ENCODE peak calls at places on chromosomes 6 and 20, in eight cellular contexts. C, N, I, S, Q, P, K and L are unnamed samples. For H3K36me3 and H3K4me1, the result is how much of the 10 kb centered on the place peaks cover.

GRCh38 chr6:142729618-142730017 is 215.4 kb downstream of the HIVEP2 start:
- DNase-seq in S (no peak), I (no peak), K (no peak), C (no peak), P (no peak), N (no peak), Q (no peak), L (no peak)

GRCh38 chr20:3409417-3409816 is 1.9 kb upstream of the DNAAF9 start:
- DNase-seq in S (no peak), Q (no peak), I (no peak), C (no peak), N (no peak), P (no peak), K (no peak), L (no peak)

GRCh38 chr6:104771258-104771832 is 88.4 kb downstream of the HACE1 start:
- DNase-seq in S (peak), N (no peak), I (peak), C (no peak), P (peak), K (no peak), Q (no peak), L (no peak)

GRCh38 chr6:1941534-1941933 is 303.9 kb downstream of the GMDS start:
- DNase-seq in S (no peak), N (no peak), K (no peak), P (no peak), I (no peak), Q (no peak), C (no peak), L (no peak)

GRCh38 chr6:144190593-144190992 is 40.3 kb downstream of the STX11 start:
- DNase-seq in N (no peak), S (peak), Q (peak), I (no peak), P (no peak), K (no peak), C (no peak), L (no peak)

GRCh38 chr6:159966339-159966738 is 2.5 kb upstream of the IGF2R start:
- DNase-seq in P (no peak), N (no peak), S (peak), K (no peak), C (no peak), I (no peak), Q (no peak), L (no peak)

GRCh38 chr6:35173068-35174042 is 32.2 kb upstream of the TCP11 start:
- DNase-seq in K (no peak), Q (no peak), I (no peak), C (no peak), S (no peak), P (peak), N (no peak), L (no peak)

GRCh38 chr6:13846841-13847240 is 32.5 kb upstream of the MCUR1 start:
- DNase-seq in P (peak), Q (no peak), S (no peak), K (peak), C (no peak), N (no peak), I (peak), L (peak)

GRCh38 chr20:62068997-62069396 is 3.3 kb upstream of the TAF4 start:
- DNase-seq in P (no peak), I (peak), C (no peak), S (no peak), N (no peak), Q (no peak), K (no peak), L (no peak)

GRCh38 chr6:134117409-134117808 is 65.0 kb upstream of the SLC2A12 start:
- DNase-seq in C (no peak), K (no peak), N (no peak), I (no peak), P (no peak), S (no peak), Q (no peak), L (no peak)

GRCh38 chr6:53752856-53753255 is 41.9 kb upstream of the LRRC1 start:
- DNase-seq in S (peak), K (no peak), P (no peak), N (no peak), Q (no peak), I (no peak), C (no peak), L (no peak)

GRCh38 chr20:38404016-38404415 is 31.1 kb downstream of the SNHG17 start:
- DNase-seq in I (no peak), C (no peak), P (no peak), Q (no peak), K (no peak), S (no peak), N (no peak), L (no peak)

GRCh38 chr20:21767739-21768223 is 62.3 kb downstream of the PAX1 start:
- DNase-seq in S (no peak), P (peak), Q (no peak), I (peak), C (no peak), N (no peak), K (peak), L (peak)

GRCh38 chr20:48471176-48471575 is 356.6 kb downstream of the PREX1 start:
- DNase-seq in Q (no peak), K (no peak), I (no peak), S (no peak), C (no peak), P (no peak), N (no peak), L (no peak)

GRCh38 chr6:154604120-154604519 is 93.6 kb upstream of the CNKSR3 start:
- DNase-seq in S (no peak), C (no peak), Q (no peak), P (peak), I (peak), K (no peak), N (no peak), L (no peak)

GRCh38 chr6:7050911-7051779 is 56.6 kb upstream of the RREB1 start:
- DNase-seq in C (peak), S (peak), I (peak), N (peak), K (no peak), Q (peak), P (peak), L (peak)

GRCh38 chr6:159762681-159763293 is 942 bp downstream of the ACAT2 start:
- DNase-seq in K (no peak), P (peak), I (peak), C (no peak), S (no peak), N (peak), Q (peak), L (no peak)

GRCh38 chr20:4787069-4787468 is 65.4 kb downstream of the PRND start:
- DNase-seq in N (no peak), I (no peak), P (no peak), K (no peak), S (peak), Q (peak), C (no peak), L (no peak)

GRCh38 chr6:152225231-152225934 is 411.8 kb downstream of the SYNE1 start:
- DNase-seq in Q (no peak), I (no peak), S (peak), K (no peak), P (no peak), C (no peak), N (no peak), L (no peak)

GRCh38 chr6:152220785-152221184 is 413.3 kb downstream of the ESR1 start:
- DNase-seq in N (no peak), I (no peak), Q (no peak), S (peak), P (no peak), C (no peak), K (no peak), L (no peak)

GRCh38 chr6:152223622-152224021 is 413.5 kb downstream of the SYNE1 start:
- DNase-seq in I (no peak), P (no peak), N (no peak), K (no peak), S (no peak), Q (no peak), C (no peak), L (no peak)

GRCh38 chr6:152218887-152219286 is 411.4 kb downstream of the ESR1 start:
- DNase-seq in C (no peak), Q (no peak), N (no peak), S (no peak), K (no peak), I (no peak), P (no peak), L (no peak)

DNA sequence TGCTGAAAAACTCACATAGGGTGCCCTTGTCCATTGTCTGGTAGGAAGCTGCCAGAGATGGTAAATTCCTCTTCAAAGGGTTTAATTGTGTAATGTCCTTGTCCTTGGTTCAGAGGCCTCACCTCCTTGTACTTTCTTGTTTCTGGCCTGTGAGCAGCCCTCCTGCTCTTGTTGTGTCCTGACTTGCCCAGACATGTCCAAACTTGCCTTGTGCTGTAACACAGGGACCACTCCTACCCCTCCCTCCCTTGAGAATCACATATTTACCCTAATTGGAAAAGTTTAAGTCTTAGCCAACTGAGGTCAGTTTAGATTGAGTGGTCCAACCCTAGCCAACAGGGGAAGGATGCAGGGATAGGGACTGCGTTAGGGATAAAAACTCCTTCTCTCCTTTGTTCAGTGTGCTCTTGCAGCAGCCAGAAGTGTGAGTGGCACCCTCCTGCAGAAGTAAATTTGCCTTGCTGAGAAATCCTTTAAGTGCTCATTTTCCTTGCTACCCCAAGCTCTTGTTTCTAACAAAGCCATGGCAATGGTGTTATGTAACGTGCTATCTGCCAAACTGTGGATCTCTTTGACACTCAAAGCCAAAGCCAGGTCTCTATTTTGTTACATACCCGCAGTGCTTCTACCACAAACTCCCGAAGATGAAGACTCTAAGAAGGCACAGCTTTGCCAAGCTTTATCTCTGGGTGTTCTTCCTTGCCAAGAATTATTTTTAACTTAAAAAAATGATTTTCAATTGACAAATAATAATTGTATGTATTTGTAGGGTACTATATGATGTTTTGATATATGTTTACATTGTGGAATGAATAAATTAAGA is 414.5 kb downstream of the ESR1 start:
- DNase-seq in Q (no peak), S (no peak), K (no peak), N (no peak), P (no peak), C (no peak), I (no peak), L (no peak)
- H3K36me3 ChIP-seq in Q (under half), S (under half), K (under half), N (under half), P (under half), C (half or more), I (under half), L (under half)

DNA sequence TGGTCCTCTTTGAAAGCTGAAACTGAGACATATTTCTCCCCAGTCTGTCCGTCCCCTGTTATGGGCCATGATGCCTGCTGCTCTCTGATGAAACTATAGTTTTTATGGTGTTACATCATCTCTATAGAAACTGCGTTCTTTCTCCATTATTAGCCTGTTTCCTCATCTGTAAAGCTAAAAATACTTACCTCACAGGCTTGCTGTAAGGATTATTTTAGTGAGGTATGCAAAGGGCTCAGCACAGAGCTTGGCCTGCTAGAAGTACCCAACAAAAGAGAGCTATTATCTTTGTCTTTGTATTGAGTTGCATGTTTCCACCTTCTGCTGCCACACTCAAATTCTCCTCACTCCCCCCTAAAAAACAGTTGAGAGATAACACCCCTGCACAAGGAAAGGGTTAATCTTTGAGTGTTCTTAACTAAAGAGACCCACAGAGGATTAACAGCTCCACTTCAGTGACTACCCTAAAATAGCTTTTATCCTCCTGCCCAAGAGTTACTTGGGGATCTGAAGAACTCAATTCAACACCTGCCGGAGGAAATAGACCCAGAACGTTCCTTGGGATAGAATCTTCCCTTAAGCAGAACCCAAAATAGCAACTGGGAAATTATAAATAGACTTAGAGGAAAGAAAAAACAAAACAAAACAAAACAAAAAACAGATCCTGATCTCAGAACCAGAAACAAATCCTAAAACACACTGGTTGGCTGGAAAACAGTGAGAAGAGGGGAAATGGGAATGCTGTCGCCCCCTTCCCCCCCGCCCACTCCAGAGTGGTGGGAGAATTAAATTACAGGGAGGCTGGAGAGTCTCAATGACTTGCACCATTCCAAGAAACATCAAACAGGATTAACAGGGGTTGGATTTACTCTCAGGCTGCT is 1.8 kb downstream of the PLAGL2 start:
- DNase-seq in Q (no peak), I (no peak), P (no peak), K (no peak), S (peak), N (no peak), C (no peak), L (no peak)
- H3K4me1 ChIP-seq in Q (under half), I (under half), P (under half), K (under half), S (under half), N (half or more), C (under half), L (under half)

DNA sequence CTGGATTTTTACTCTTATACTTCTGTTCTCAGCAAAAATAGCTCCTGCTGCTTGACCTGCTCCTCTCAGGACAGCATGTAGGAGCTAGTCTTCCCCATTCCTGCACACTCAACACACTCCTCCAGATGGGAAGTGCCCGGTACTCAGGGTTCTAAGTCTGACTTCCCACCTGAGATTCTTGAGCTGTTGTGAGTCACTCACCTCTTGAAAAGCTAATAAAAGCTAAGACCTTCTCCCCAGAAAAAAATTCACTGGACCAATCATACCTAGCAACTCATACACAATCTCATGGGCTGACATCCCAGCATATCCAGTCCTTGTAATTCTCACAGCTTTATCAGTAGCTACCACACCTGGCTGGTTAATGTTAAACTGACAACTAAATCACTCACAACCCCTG is 53.5 kb downstream of the TRPC4AP start:
- DNase-seq in I (no peak), K (no peak), S (no peak), P (no peak), Q (no peak), N (no peak), C (no peak), L (peak)
- H3K36me3 ChIP-seq in I (under half), K (half or more), S (under half), P (under half), Q (under half), N (under half), C (half or more), L (under half)

GRCh38 chr20:49663112-49663511 is 50.6 kb downstream of the B4GALT5 start:
- DNase-seq in I (no peak), K (no peak), N (no peak), S (no peak), P (no peak), Q (no peak), C (no peak), L (no peak)

GRCh38 chr20:49660912-49661311 is 52.8 kb downstream of the B4GALT5 start:
- DNase-seq in I (no peak), S (no peak), C (no peak), Q (no peak), K (no peak), P (no peak), N (no peak), L (no peak)

GRCh38 chr20:49659096-49659495 is 54.6 kb downstream of the B4GALT5 start:
- DNase-seq in N (no peak), I (no peak), S (no peak), C (no peak), P (no peak), Q (no peak), K (no peak), L (no peak)

GRCh38 chr20:49664914-49665313 is 48.8 kb downstream of the B4GALT5 start:
- DNase-seq in S (no peak), N (no peak), K (no peak), I (no peak), P (no peak), Q (no peak), C (no peak), L (no peak)

DNA sequence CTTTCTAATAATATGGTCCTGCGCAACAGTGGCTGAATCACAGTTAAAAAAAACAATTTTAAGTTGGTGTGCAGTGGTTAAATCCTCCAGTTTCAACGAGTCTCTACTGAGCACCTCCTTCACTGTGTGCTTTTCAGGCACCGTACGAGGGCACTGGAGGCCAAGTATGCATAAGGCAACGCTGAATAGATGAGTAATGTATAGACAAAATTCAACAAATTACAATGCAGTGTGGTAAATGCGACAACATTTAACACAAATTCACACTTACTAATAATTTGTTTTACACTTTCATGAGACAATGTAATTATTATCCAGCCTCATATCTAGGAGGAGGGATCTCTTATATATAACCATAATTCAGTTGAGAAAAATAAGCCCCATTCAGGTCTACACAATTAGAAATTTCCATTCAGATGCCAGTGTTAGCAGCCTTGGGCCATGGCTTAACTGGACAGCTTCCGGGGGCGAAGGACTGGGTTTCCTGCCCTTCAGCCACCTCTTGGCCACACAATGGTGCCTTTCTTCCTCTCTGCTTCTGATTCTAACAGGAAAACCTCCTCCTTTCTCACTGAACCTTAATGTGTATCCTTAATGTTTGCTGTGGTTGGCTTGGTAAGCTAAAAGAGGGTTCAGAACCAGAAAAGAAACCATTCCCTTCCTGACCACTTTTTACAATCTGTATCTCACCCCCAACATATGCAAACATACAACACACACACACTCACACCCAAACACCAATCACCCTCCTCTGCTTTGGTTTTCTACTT is 51.9 kb downstream of the B4GALT5 start:
- DNase-seq in S (no peak), Q (no peak), C (no peak), K (no peak), P (no peak), I (no peak), N (no peak), L (no peak)
- H3K4me1 ChIP-seq in S (under half), Q (under half), C (under half), K (under half), P (under half), I (half or more), N (under half), L (under half)